ENCODE peak calls at places on chromosome 5, in ten cellular contexts. C is body of pancreas; V is A549; X is pancreas; R is heart right ventricle; G is CD8-positive, alpha-beta T cell; F is effector memory CD4-positive, alpha-beta T cell; N is stomach; A is CD4-positive, CD25-positive, alpha-beta regulatory T cell; U is uterus. O is an unnamed sample.

GRCh38 chr5:115626444-115626823 is 598 bp upstream of the TMED7 start:
- DNase-seq in C (no peak), V (no peak), X (no peak), R (no peak), G (no peak), F (no peak), N (no peak), A (no peak), U (no peak), O (no peak)

GRCh38 chr5:16855475-16855874 is 80.6 kb downstream of the MYO10 start:
- DNase-seq in C (peak; percentile 26), V (no peak), X (no peak), R (peak; percentile 56), G (no peak), F (no peak), N (peak; percentile 39), A (no peak), U (peak; percentile 26), O (no peak)

GRCh38 chr5:83433891-83434290 is 37.7 kb upstream of the VCAN start:
- DNase-seq in C (no peak), V (no peak), X (no peak), R (no peak), G (no peak), F (no peak), N (no peak), A (no peak), U (no peak), O (no peak)

GRCh38 chr5:77172713-77173328 is 37.7 kb upstream of the PDE8B start:
- DNase-seq in C (no peak), V (no peak), X (no peak), R (no peak), G (no peak), F (no peak), N (no peak), A (no peak), U (no peak), O (no peak)

GRCh38 chr5:135993248-135993893 is 35.4 kb upstream of the TGFBI start:
- DNase-seq in C (no peak), V (no peak), X (no peak), R (no peak), G (no peak), F (no peak), N (no peak), A (no peak), U (no peak), O (no peak)

GRCh38 chr5:141100243-141100805 is at the start of gene PCDHB3:
- DNase-seq in C (peak; percentile 39), V (no peak), X (no peak), R (peak; percentile 40), G (no peak), F (no peak), N (no peak), A (no peak), U (peak; percentile 36), O (no peak)

GRCh38 chr5:141680751-141681201 is 1.3 kb downstream of the ARAP3 start:
- DNase-seq in C (no peak), V (no peak), X (no peak), R (peak; percentile 88), G (no peak), F (no peak), N (no peak), A (no peak), U (peak; percentile 51), O (peak; percentile 70)

GRCh38 chr5:145221416-145221815 is 613.7 kb downstream of the PRELID2 start:
- DNase-seq in C (no peak), V (no peak), X (no peak), R (no peak), G (no peak), F (no peak), N (no peak), A (no peak), U (no peak), O (no peak)

GRCh38 chr5:99141534-99142135 is 212.8 kb upstream of the CHD1 start:
- DNase-seq in C (no peak), V (no peak), X (no peak), R (no peak), G (no peak), F (no peak), N (no peak), A (no peak), U (peak; percentile 11), O (peak; percentile 64)

GRCh38 chr5:90558344-90559192 is at the start of gene ADGRV1:
- DNase-seq in C (peak; percentile 93), V (peak; percentile 8), X (peak; percentile 93), R (no peak), G (no peak), F (no peak), N (peak; percentile 77), A (no peak), U (peak; percentile 15), O (peak; percentile 74)

GRCh38 chr5:169641253-169641652 is 4.2 kb downstream of the DOCK2 start:
- DNase-seq in C (no peak), V (no peak), X (no peak), R (no peak), G (no peak), F (no peak), N (no peak), A (no peak), U (no peak), O (no peak)

GRCh38 chr5:111058064-111058463 is 13.4 kb upstream of the TSLP start:
- DNase-seq in C (no peak), V (no peak), X (no peak), R (no peak), G (no peak), F (no peak), N (no peak), A (no peak), U (no peak), O (no peak)

GRCh38 chr5:179795863-179796833 is 2.4 kb downstream of the LTC4S start:
- DNase-seq in C (peak; percentile 84), V (no peak), X (peak; percentile 81), R (peak; percentile 78), G (peak; percentile 63), F (peak; percentile 52), N (peak; percentile 87), A (peak; percentile 67), U (peak; percentile 67), O (peak; percentile 90)

GRCh38 chr5:83576341-83576740 is 104.8 kb downstream of the VCAN start:
- DNase-seq in C (no peak), V (no peak), X (no peak), R (no peak), G (no peak), F (no peak), N (no peak), A (no peak), U (no peak), O (no peak)

GRCh38 chr5:9851458-9851857 is 221.3 kb upstream of the TAS2R1 start:
- DNase-seq in C (no peak), V (peak; percentile 10), X (no peak), R (no peak), G (no peak), F (no peak), N (no peak), A (no peak), U (no peak), O (no peak)

GRCh38 chr5:60586307-60586901 is 113.6 kb downstream of the DEPDC1B start:
- DNase-seq in C (no peak), V (no peak), X (no peak), R (no peak), G (no peak), F (no peak), N (no peak), A (no peak), U (no peak), O (no peak)

GRCh38 chr5:144944936-144945335 is 774.3 kb downstream of the KCTD16 start:
- DNase-seq in C (no peak), V (no peak), X (no peak), R (no peak), G (no peak), F (no peak), N (no peak), A (no peak), U (no peak), O (no peak)

GRCh38 chr5:130189961-130190360 is 285.7 kb downstream of the CHSY3 start:
- DNase-seq in C (no peak), V (no peak), X (no peak), R (no peak), G (no peak), F (no peak), N (no peak), A (no peak), U (no peak), O (no peak)

GRCh38 chr5:7608772-7609171 is 212.8 kb downstream of the ADCY2 start:
- DNase-seq in C (no peak), V (no peak), X (no peak), R (no peak), G (no peak), F (no peak), N (no peak), A (no peak), U (no peak), O (no peak)

DNA sequence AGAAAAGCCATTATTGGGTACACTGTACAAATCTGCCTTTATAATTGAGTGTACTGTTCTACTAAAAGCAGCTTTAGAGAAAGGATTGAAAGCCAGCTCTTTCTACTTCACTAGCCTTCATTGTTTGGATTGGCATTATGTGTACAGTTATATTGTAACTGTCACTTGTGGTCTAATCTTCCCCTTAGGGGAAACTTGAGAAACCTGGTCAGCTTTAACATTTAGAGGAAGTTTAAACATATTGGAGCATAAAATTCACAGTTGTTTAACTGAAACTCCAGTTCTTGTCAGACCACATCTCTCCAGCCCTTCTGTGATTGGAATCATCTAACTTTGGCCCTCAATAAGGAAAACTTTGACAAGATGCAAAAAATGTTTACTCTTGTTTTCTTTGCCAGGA is 24.6 kb downstream of the PIK3R1 start:
- DNase-seq in C (no peak), V (no peak), X (no peak), R (no peak), G (no peak), F (no peak), N (no peak), A (no peak), U (no peak), O (no peak)
- H3K4me3 ChIP-seq in C (no peak overlapping the region), V (no peak overlapping the region), X (no peak overlapping the region), R (peak overlapping the region; percentile 27), G (no peak overlapping the region), F (no peak overlapping the region), N (no peak overlapping the region), A (peak overlapping the region; percentile 30), U (no peak overlapping the region), O (no peak overlapping the region)

GRCh38 chr5:20276959-20277263 is 288.9 kb upstream of the CDH18 start:
- DNase-seq in C (no peak), V (no peak), X (no peak), R (no peak), G (no peak), F (no peak), N (no peak), A (no peak), U (no peak), O (no peak)
- H3K27ac ChIP-seq in C (no peak overlapping the region), V (peak overlapping the region; percentile 99), X (no peak overlapping the region), R (no peak overlapping the region), G (no peak overlapping the region), F (no peak overlapping the region), N (no peak overlapping the region), A (no peak overlapping the region), U (no peak overlapping the region), O (no peak overlapping the region)

GRCh38 chr5:43304520-43304919 is 8.7 kb downstream of the HMGCS1 start:
- DNase-seq in C (no peak), V (no peak), X (no peak), R (no peak), G (no peak), F (no peak), N (no peak), A (peak; percentile 37), U (no peak), O (no peak)
- H3K4me3 ChIP-seq in C (no peak overlapping the region), V (no peak overlapping the region), X (no peak overlapping the region), R (no peak overlapping the region), G (no peak overlapping the region), F (no peak overlapping the region), N (no peak overlapping the region), A (peak overlapping the region; percentile 64), U (no peak overlapping the region), O (no peak overlapping the region)

GRCh38 chr5:168314735-168315411 is 23.4 kb downstream of the WWC1 start:
- DNase-seq in C (peak; percentile 93), V (peak; percentile 76), X (peak; percentile 88), R (no peak), G (no peak), F (no peak), N (peak; percentile 93), A (no peak), U (no peak), O (peak; percentile 89)
- H3K27ac ChIP-seq in C (peak overlapping the region; percentile 93), V (peak overlapping the region; percentile 98), X (peak overlapping the region; percentile 86), R (no peak overlapping the region), G (no peak overlapping the region), F (no peak overlapping the region), N (peak overlapping the region; percentile 90), A (no peak overlapping the region), U (no peak overlapping the region), O (peak overlapping the region; percentile 86)